ENCODE peak calls at places on chromosomes 6 and 20, in nine cellular contexts. S is BE2C, L is AG04450, T is adrenal gland, W is left lung, B is sigmoid colon, U is AG10803, G is cardiac fibroblast, P is fibroblast of pulmonary artery. N is an unnamed sample.

GRCh38 chr6:55913213-55914195 is 38.1 kb upstream of the BMP5 start:
- DNase-seq in S (no peak), L (no peak), T (no peak), W (no peak), B (no peak), U (no peak), G (peak; percentile 63), P (peak; percentile 16), N (peak; percentile 50)

GRCh38 chr6:15443119-15443518 is 197.2 kb downstream of the JARID2 start:
- DNase-seq in S (no peak), L (peak; percentile 72), T (peak; percentile 28), W (no peak), B (no peak), U (peak; percentile 88), G (peak; percentile 88), P (peak; percentile 86), N (peak; percentile 78)

GRCh38 chr6:163180874-163181541 is 233.5 kb upstream of the QKI start:
- DNase-seq in S (peak; percentile 24), L (no peak), T (peak; percentile 80), W (no peak), B (peak; percentile 84), U (peak; percentile 54), G (peak; percentile 70), P (peak; percentile 75), N (peak; percentile 17)

GRCh38 chr20:17624551-17625245 is 54.8 kb downstream of the DSTN start:
- DNase-seq in S (peak; percentile 27), L (no peak), T (no peak), W (peak; percentile 39), B (peak; percentile 54), U (no peak), G (no peak), P (no peak), N (no peak)

GRCh38 chr20:38586181-38586525 is 5.2 kb downstream of the ADIG start:
- DNase-seq in S (no peak), L (no peak), T (no peak), W (no peak), B (no peak), U (no peak), G (no peak), P (no peak), N (no peak)

GRCh38 chr6:1621328-1621701 is 11.6 kb downstream of the FOXC1 start:
- DNase-seq in S (no peak), L (no peak), T (no peak), W (peak; percentile 66), B (peak; percentile 41), U (no peak), G (no peak), P (no peak), N (no peak)

GRCh38 chr6:75317503-75318206 is 33.1 kb upstream of the TMEM30A start:
- DNase-seq in S (no peak), L (no peak), T (no peak), W (no peak), B (no peak), U (peak; percentile 72), G (peak; percentile 60), P (peak; percentile 83), N (peak; percentile 44)

GRCh38 chr6:44653761-44654218 is 266.3 kb downstream of the CDC5L start:
- DNase-seq in S (no peak), L (no peak), T (peak; percentile 25), W (no peak), B (no peak), U (peak; percentile 63), G (no peak), P (peak; percentile 25), N (peak; percentile 29)

GRCh38 chr6:166598441-166599138 is 12.1 kb upstream of the RAMACL start:
- DNase-seq in S (no peak), L (peak; percentile 81), T (no peak), W (no peak), B (peak; percentile 84), U (peak; percentile 96), G (peak; percentile 96), P (peak; percentile 96), N (peak; percentile 94)

GRCh38 chr20:46150982-46151381 is 32.9 kb downstream of the CD40 start:
- DNase-seq in S (peak; percentile 87), L (no peak), T (no peak), W (no peak), B (no peak), U (no peak), G (no peak), P (no peak), N (no peak)

DNA sequence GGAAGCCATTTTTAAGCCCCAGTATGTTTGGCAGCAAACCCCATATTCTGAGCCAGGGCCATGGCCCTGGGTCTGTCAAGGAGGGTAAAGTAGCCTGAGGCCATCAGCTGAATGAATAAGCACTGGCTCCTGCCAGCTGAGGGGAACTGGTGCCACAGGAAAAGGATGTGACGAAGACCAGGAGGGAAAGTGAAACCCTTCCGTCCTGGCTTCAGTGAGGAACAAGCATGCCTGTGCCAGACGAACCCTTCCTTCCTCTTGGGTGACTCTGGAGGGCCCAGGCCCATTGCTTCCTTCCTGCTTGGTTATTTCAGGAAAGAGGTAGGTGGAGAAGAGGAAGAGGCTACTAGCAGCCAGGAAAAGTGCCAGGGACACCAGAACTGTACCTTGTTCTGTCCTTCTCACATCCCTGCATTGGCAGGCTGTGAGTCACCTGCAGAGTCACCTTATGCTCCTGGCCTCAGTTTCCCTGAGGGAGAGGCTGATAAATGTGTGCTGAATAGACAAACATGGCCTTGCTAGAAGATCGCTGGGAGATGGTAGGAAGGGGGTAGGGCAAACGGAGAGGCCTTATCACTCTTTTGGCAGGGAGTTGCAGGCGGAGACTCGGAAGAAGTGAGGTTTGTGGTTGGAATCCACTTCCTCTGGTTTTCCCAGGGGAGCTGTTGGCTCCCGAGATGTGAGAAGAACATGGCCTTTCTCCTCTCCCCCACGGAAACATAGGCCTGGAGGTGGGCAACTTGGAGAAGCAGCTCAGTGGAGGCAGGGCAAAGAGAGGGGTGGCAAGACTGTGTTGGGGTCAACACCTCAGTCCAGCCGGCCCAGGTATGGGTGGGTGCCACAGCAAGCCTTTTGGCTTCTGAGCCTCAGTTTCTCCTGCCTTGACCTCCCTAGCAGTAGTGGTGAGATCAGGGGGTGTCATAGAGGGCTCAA is 37.4 kb downstream of the COX4I2 start:
- DNase-seq in S (peak; percentile 55), L (no peak), T (peak; percentile 80), W (peak; percentile 76), B (peak; percentile 79), U (peak; percentile 77), G (peak; percentile 92), P (peak; percentile 93), N (peak; percentile 60)
- H3K4me3 ChIP-seq in S (no peak overlapping the region), L (no peak overlapping the region), T (peak overlapping the region; percentile 49), W (peak overlapping the region; percentile 16), B (no peak overlapping the region), U (peak overlapping the region; percentile 1), G (peak overlapping the region; percentile 1), P (peak overlapping the region; percentile 20), N (no peak overlapping the region)

DNA sequence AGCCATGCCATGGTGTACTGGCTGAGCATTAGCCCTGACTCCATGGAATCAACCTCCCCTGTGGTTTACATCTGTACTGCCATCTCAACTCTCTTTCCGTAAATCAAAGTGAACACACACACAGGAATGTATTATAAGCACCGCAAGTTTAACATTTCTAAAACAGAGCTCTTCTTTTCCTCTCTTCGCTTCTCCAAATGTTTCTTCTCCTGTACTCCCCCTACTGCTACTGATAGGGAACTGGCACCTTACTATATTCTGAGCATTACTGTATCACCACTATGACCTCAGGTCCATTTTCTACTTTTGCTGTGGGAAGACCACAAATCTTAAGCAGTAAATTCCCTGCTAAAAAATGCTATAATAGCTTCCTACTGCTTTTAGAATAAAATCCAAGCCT is 101.2 kb downstream of the NUS1 start:
- DNase-seq in S (no peak), L (no peak), T (no peak), W (no peak), B (no peak), U (peak; percentile 18), G (peak; percentile 11), P (no peak), N (no peak)
- TF ChIP-seq CTCF in S (peak; percentile 51), L (peak; percentile 52), T (no peak), W (no peak), B (no peak), U (no peak), G (peak; percentile 33), P (peak; percentile 17), N (peak; percentile 23)

GRCh38 chr6:145546265-145546664 is 189.1 kb downstream of the EPM2A start:
- DNase-seq in S (no peak), L (no peak), T (no peak), W (no peak), B (no peak), U (no peak), G (no peak), P (no peak), N (no peak)

GRCh38 chr6:145540741-145541140 is 194.6 kb downstream of the EPM2A start:
- DNase-seq in S (no peak), L (no peak), T (no peak), W (no peak), B (no peak), U (no peak), G (no peak), P (no peak), N (no peak)

GRCh38 chr6:145544514-145544913 is 190.8 kb downstream of the EPM2A start:
- DNase-seq in S (no peak), L (no peak), T (no peak), W (no peak), B (no peak), U (no peak), G (peak; percentile 15), P (no peak), N (no peak)

GRCh38 chr6:145547596-145548325 is 187.6 kb downstream of the EPM2A start:
- DNase-seq in S (no peak), L (no peak), T (no peak), W (no peak), B (no peak), U (peak; percentile 1), G (no peak), P (no peak), N (no peak)

DNA sequence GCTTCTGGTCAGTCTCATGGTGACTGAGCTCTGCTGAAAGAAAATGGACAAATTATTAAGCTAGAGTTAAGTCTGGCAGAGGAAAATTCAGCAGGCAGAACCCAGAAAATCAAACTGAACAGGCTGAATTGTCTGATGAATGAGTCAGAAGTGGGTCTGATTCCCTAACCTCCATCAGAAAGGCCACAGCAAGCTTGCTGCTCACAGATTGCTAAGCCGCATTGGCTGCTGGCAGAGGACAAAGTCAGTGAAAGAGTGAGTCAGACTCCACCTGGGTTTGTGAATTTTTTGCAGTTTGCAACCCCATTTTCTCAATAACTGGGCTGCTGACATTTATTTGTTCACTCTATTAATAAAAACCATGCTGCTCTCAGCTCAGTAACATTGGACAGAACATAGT is 191.3 kb downstream of the EPM2A start:
- DNase-seq in S (no peak), L (peak; percentile 68), T (peak; percentile 53), W (no peak), B (no peak), U (peak; percentile 39), G (peak; percentile 84), P (peak; percentile 65), N (peak; percentile 85)
- H3K4me3 ChIP-seq in S (no peak overlapping the region), L (no peak overlapping the region), T (no peak overlapping the region), W (no peak overlapping the region), B (no peak overlapping the region), U (no peak overlapping the region), G (no peak overlapping the region), P (no peak overlapping the region), N (no peak overlapping the region)

GRCh38 chr6:18379376-18380117 is 7.6 kb upstream of the RNF144B start:
- DNase-seq in S (no peak), L (no peak), T (no peak), W (no peak), B (no peak), U (no peak), G (no peak), P (no peak), N (no peak)

GRCh38 chr6:18384621-18385020 is 2.5 kb upstream of the RNF144B start:
- DNase-seq in S (no peak), L (no peak), T (no peak), W (no peak), B (no peak), U (no peak), G (no peak), P (no peak), N (no peak)

GRCh38 chr6:18380165-18380564 is 7.0 kb upstream of the RNF144B start:
- DNase-seq in S (no peak), L (no peak), T (no peak), W (no peak), B (no peak), U (peak; percentile 41), G (peak; percentile 32), P (no peak), N (peak; percentile 36)
- TF ChIP-seq CTCF in S (no peak), L (no peak), T (no peak), W (no peak), B (no peak), U (no peak), G (no peak), P (no peak), N (no peak)

N was measured in foreskin fibroblast.